ENCODE peak calls at places on chromosomes 5 and 9, in six cellular contexts. Z is SK-N-SH; X is HL-60; H is HAP-1; I is CD4-positive, alpha-beta memory T cell; V is PC-3. S is an unnamed sample. For H3K27me3, the result is how much of the 10 kb centered on the place peaks cover.

GRCh38 chr5:61587120-61587519 is 255.1 kb downstream of the ZSWIM6 start:
- DNase-seq in Z (no peak), V (no peak), H (no peak), X (no peak), I (no peak), S (no peak)

GRCh38 chr5:23412515-23412914 is 94.9 kb upstream of the PRDM9 start:
- DNase-seq in H (no peak), I (no peak), Z (no peak), X (no peak), V (no peak), S (no peak)

GRCh38 chr5:128252794-128253193 is 169.2 kb downstream of the SLC12A2 start:
- DNase-seq in X (no peak), V (no peak), Z (no peak), H (no peak), I (no peak), S (no peak)

GRCh38 chr5:36619012-36619635 is 12.7 kb downstream of the SLC1A3 start:
- DNase-seq in H (no peak), X (no peak), V (peak), I (no peak), Z (no peak), S (no peak)

GRCh38 chr5:67293177-67293576 is 96.6 kb upstream of the CD180 start:
- DNase-seq in V (no peak), X (no peak), Z (no peak), I (no peak), H (no peak), S (no peak)

GRCh38 chr9:114031948-114032688 is 46.0 kb downstream of the AMBP start:
- DNase-seq in Z (no peak), X (no peak), V (no peak), I (no peak), H (no peak), S (no peak)

GRCh38 chr5:65774346-65774745 is 52.3 kb downstream of the NLN start:
- DNase-seq in Z (no peak), X (no peak), V (peak), H (no peak), I (no peak), S (no peak)

GRCh38 chr5:72245517-72246238 is 74.4 kb downstream of the MRPS27 start:
- DNase-seq in X (no peak), V (no peak), I (no peak), H (no peak), Z (no peak), S (no peak)

GRCh38 chr5:101424530-101425175 is 521.6 kb upstream of the ST8SIA4 start:
- DNase-seq in X (no peak), Z (no peak), V (peak), I (no peak), H (no peak), S (no peak)

GRCh38 chr5:911601-912000 is 18.9 kb downstream of the TRIP13 start:
- DNase-seq in I (no peak), X (no peak), H (no peak), Z (no peak), V (peak), S (no peak)

GRCh38 chr9:120892177-120892747 is 15.3 kb upstream of the PHF19 start:
- DNase-seq in Z (no peak), X (no peak), V (no peak), H (no peak), I (peak), S (no peak)

GRCh38 chr5:133897431-133897830 is 71.0 kb downstream of the C5orf15 start:
- DNase-seq in Z (no peak), V (no peak), X (no peak), H (no peak), I (no peak), S (no peak)

GRCh38 chr5:104774372-104774771 is 1211.8 kb upstream of the NUDT12 start:
- DNase-seq in I (no peak), Z (no peak), V (no peak), H (no peak), X (no peak), S (no peak)

GRCh38 chr5:61969761-61970160 is 336.2 kb upstream of the KIF2A start:
- DNase-seq in V (no peak), H (no peak), Z (no peak), X (no peak), I (no peak), S (no peak)

GRCh38 chr5:100643473-100643872 is 108.3 kb downstream of the FAM174A start:
- DNase-seq in I (no peak), H (peak), X (no peak), V (peak), Z (no peak), S (no peak)

GRCh38 chr5:34674226-34674625 is 18.1 kb downstream of the RAI14 start:
- DNase-seq in X (no peak), I (no peak), Z (no peak), V (peak), H (peak), S (no peak)

GRCh38 chr9:26947736-26948135 is 694 bp upstream of the PLAA start:
- DNase-seq in Z (no peak), H (no peak), I (no peak), V (no peak), X (no peak), S (no peak)

GRCh38 chr5:67494186-67494842 is 297.7 kb upstream of the CD180 start:
- DNase-seq in Z (no peak), I (no peak), H (no peak), X (no peak), V (no peak), S (no peak)

GRCh38 chr5:91151947-91152346 is 231.2 kb downstream of the ARRDC3 start:
- DNase-seq in H (no peak), V (peak), I (no peak), X (no peak), Z (no peak), S (no peak)

GRCh38 chr5:81853005-81853357 is 102.1 kb upstream of the SSBP2 start:
- DNase-seq in X (no peak), Z (no peak), H (no peak), I (no peak), V (no peak), S (no peak)

GRCh38 chr5:127028822-127029457 is 1.4 kb downstream of the MARCHF3 start:
- DNase-seq in I (no peak), H (peak), V (peak), X (peak), Z (peak), S (no peak)

GRCh38 chr5:181181650-181182565 is 23.1 kb downstream of the TRIM7 start:
- DNase-seq in H (peak), Z (peak), I (peak), V (peak), X (peak), S (peak)

GRCh38 chr9:34717996-34718614 is 8.2 kb upstream of the CCL21 start:
- DNase-seq in H (no peak), Z (no peak), I (no peak), V (no peak), X (no peak), S (no peak)

GRCh38 chr5:170809551-170809950 is 26.0 kb downstream of the GABRP start:
- DNase-seq in I (no peak), H (no peak), V (peak), X (no peak), Z (peak), S (no peak)

GRCh38 chr9:114279693-114280092 is 43.2 kb upstream of the ORM1 start:
- DNase-seq in I (no peak), H (no peak), V (no peak), X (no peak), Z (no peak), S (no peak)

GRCh38 chr9:72527801-72528195 is 6.4 kb downstream of the TMC1 start:
- DNase-seq in H (peak), Z (no peak), V (no peak), X (peak), I (no peak), S (no peak)

GRCh38 chr5:95403996-95404395 is 12.8 kb downstream of the FAM81B start:
- DNase-seq in V (peak), H (no peak), X (no peak), I (no peak), Z (no peak), S (no peak)

GRCh38 chr5:132776077-132776931 is 735 bp downstream of the SEPTIN8 start:
- DNase-seq in Z (peak), I (no peak), X (no peak), V (peak), H (peak), S (no peak)

GRCh38 chr5:43729846-43730478 is 127.0 kb downstream of the NNT start:
- DNase-seq in H (peak), Z (no peak), X (no peak), I (no peak), V (peak), S (no peak)

GRCh38 chr5:54217826-54218503 is 92.4 kb downstream of the ARL15 start:
- DNase-seq in H (peak), Z (peak), I (peak), X (peak), V (peak), S (no peak)

GRCh38 chr5:135433626-135434426 is 13.3 kb downstream of the DCANP1 start:
- DNase-seq in V (no peak), X (no peak), H (no peak), Z (no peak), I (no peak), S (no peak)

GRCh38 chr5:50711280-50711679 is 44.8 kb downstream of the PARP8 start:
- DNase-seq in Z (peak), I (peak), X (peak), V (no peak), H (no peak), S (peak)

GRCh38 chr9:107749787-107750444 is 260.3 kb upstream of the KLF4 start:
- DNase-seq in X (peak), I (no peak), H (no peak), Z (no peak), V (peak), S (no peak)

GRCh38 chr9:84667571-84668203 is 1.8 kb upstream of the NTRK2 start:
- DNase-seq in Z (peak), H (no peak), X (no peak), V (no peak), I (no peak), S (no peak)
- H3K27me3 ChIP-seq in Z (under half), H (under half), X (under half), V (under half), I (under half), S (under half)

DNA sequence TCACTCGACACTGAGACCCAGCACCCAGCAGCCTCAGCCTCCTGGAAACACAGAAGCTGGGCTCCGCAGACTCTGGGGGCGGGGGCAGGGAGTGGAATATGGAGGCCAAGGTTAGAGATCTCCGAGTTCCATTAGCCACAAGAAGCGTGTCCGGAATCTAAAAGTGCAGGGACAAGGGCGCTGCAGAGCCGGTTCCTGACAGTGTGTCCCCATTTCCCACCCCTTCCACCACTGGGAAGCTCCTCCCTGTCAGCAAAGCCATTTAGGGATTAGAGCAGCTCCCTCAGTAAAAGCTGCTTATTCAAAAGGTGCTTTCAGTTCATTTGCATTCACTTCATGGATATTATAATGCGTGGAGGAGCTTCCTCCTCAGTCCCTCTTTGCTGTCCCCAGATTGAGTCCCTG is 74.1 kb upstream of the HSPA9 start:
- DNase-seq in X (no peak), Z (no peak), H (peak), V (no peak), I (no peak), S (no peak)
- H3K27me3 ChIP-seq in X (under half), Z (under half), H (under half), V (under half), I (half or more), S (half or more)

DNA sequence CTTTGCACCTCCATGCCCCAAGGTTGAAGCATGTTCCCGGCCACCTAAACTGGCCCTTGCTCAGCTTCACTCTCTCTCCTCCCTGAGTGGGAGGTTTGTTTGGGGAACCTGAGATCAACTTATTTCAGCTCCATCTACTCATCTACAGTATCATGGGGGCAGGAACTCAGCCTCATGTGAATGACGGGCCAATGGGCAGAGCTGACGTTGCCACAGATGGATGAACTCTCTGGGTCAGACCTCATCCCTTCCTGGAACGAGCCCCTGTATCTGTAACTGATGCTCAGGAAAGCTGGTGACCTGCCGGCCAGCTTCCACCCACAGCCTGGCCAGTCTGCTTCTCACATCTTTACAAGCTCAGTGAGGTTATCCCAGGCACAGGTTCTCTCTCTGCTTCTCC is 369.6 kb downstream of the IRX2 start:
- DNase-seq in X (no peak), I (no peak), Z (no peak), V (no peak), H (no peak), S (no peak)
- H3K27me3 ChIP-seq in X (under half), I (under half), Z (under half), V (under half), H (under half), S (under half)

DNA sequence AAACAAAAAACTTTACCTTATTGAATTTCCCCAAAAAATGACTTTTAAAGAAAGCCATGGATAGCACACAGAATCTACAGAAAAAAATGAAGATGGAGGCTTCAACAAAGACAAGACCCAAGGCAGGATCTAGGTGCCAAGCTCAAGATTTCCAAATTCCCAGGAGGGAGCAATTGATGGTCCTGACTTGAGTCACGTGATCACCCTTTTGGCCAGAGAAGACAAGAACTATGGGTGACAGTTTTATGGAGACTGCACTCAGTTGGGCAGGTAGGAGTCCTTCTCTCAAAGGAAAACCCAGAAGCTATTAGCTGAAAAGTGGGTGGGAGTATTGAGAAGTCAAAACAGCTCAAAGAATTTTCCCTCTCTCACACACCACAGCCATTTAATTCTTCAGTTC is 3.2 kb upstream of the SLIT3 start:
- DNase-seq in V (no peak), Z (no peak), I (no peak), H (no peak), X (no peak), S (no peak)
- H3K27me3 ChIP-seq in V (under half), Z (under half), I (under half), H (under half), X (under half), S (under half)

DNA sequence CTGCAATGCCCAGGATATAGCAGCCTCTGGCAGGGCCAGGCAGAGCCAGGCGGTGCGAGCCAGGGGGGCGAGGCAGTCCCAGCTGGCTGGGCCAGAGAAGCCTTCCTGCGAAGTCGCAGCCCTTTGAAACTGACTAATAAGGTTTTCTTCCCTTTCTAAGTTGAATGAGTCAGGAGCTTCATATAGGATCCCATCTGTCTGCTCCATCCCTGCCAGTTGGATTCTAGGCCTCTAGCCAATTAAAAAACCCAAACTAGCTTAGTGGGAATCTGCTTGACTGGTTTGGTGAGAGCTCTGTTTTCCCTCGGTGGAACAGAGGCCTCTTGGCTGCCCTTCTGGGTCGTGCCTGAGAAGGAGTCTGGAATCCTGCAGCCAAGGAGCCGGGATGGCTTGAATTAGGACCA is 70.1 kb upstream of the RAPGEF1 start:
- DNase-seq in V (peak), H (no peak), Z (no peak), X (no peak), I (no peak), S (no peak)
- H3K27me3 ChIP-seq in V (under half), H (under half), Z (under half), X (under half), I (under half), S (under half)

GRCh38 chr5:69467442-69468225 is 25.0 kb upstream of the OCLN start:
- DNase-seq in V (no peak), I (no peak), H (no peak), X (no peak), Z (no peak), S (no peak)
- H3K27me3 ChIP-seq in V (under half), I (under half), H (under half), X (under half), Z (under half), S (under half)

DNA sequence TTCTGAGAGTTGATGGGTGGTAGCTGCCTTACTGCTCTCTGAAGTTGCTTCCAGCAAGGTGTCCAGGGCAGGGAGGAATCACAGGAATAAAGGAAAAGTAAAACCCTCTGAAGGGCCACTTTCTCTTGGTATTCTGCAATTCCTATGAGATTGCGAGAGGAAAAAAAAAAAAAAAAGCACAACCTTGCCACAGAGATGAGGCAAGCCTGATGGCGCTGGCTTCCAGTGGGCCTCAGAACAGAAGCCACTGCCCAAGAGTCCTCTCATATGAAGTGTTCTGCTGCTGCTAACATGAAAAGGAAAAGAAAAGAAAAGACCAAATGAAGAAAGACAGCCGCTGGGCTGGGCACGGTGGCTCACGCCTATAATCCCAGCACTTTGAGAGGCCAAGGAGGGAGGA is 80.8 kb upstream of the IL17B start:
- DNase-seq in V (no peak), Z (no peak), H (no peak), I (no peak), X (peak), S (no peak)
- H3K27me3 ChIP-seq in V (under half), Z (under half), H (under half), I (under half), X (under half), S (under half)

DNA sequence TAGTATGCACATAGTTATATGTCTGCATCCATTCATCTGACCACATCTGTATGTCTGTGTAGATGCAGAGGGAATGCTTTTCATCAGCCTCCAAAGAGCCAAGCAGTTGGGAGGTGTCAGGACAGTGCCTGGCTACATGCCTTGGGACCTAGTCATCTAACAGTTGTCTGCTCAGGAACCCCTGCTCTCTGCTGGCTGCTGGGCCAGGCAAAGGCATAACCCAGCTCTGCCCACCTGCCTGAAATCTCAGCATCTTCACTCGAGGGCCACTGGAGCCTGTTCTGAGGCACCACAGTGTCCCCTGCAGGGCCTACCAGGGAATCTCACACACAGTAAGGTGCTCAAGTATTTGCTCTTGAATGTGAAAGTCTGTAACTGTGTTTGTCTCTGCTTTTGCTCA is 3.7 kb downstream of the C9orf50 start:
- DNase-seq in X (no peak), H (peak), Z (no peak), I (no peak), V (peak), S (no peak)
- H3K27me3 ChIP-seq in X (under half), H (under half), Z (under half), I (under half), V (under half), S (under half)